ENCODE peak calls at places on chromosomes 5 and 9, in seven cellular contexts. V is body of pancreas, M is cardiac fibroblast, F is dorsolateral prefrontal cortex, I is GM12865, U is fibroblast of pulmonary artery, R is astrocyte of the cerebellum. L is an unnamed sample.

GRCh38 chr9:35136866-35137265 is 21.2 kb upstream of the ATOSB start:
- DNase-seq in V (no peak), M (no peak), F (no peak), I (no peak), U (peak; percentile 4), R (no peak), L (no peak)

GRCh38 chr5:93342563-93343061 is 238.4 kb downstream of the NR2F1-AS1 start:
- DNase-seq in V (no peak), M (no peak), F (no peak), I (peak; percentile 78), U (no peak), R (no peak), L (peak; percentile 40)

GRCh38 chr5:66814146-66814991 is 218.2 kb downstream of the MAST4 start:
- DNase-seq in V (peak; percentile 33), M (peak; percentile 76), F (no peak), I (peak; percentile 59), U (peak; percentile 76), R (peak; percentile 49), L (peak; percentile 51)

GRCh38 chr5:171681061-171681460 is 104.6 kb upstream of the SMIM23 start:
- DNase-seq in V (no peak), M (no peak), F (no peak), I (no peak), U (no peak), R (no peak), L (no peak)

GRCh38 chr9:94603259-94603776 is 9.7 kb upstream of the FBP2 start:
- DNase-seq in V (peak; percentile 75), M (peak; percentile 73), F (peak; percentile 67), I (peak; percentile 69), U (peak; percentile 83), R (peak; percentile 5), L (peak; percentile 92)

GRCh38 chr5:57532513-57533497 is 50.2 kb upstream of the ACTBL2 start:
- DNase-seq in V (no peak), M (peak; percentile 53), F (no peak), I (no peak), U (peak; percentile 29), R (no peak), L (peak; percentile 30)

GRCh38 chr9:95103385-95104087 is 214.0 kb downstream of the FANCC start:
- DNase-seq in V (no peak), M (no peak), F (no peak), I (no peak), U (no peak), R (no peak), L (no peak)

GRCh38 chr5:29005386-29005785 is 1967.0 kb upstream of the CDH9 start:
- DNase-seq in V (no peak), M (peak; percentile 0), F (no peak), I (no peak), U (no peak), R (no peak), L (no peak)

GRCh38 chr5:73722224-73722623 is 96.2 kb downstream of the ARHGEF28 start:
- DNase-seq in V (no peak), M (peak; percentile 28), F (no peak), I (no peak), U (peak; percentile 33), R (peak; percentile 29), L (peak; percentile 69)

GRCh38 chr5:157487358-157487757 is 27.3 kb downstream of the NIPAL4 start:
- DNase-seq in V (no peak), M (no peak), F (no peak), I (peak; percentile 74), U (no peak), R (no peak), L (no peak)

GRCh38 chr9:117772960-117773359 is 68.8 kb downstream of the TLR4 start:
- DNase-seq in V (no peak), M (peak; percentile 68), F (no peak), I (no peak), U (peak; percentile 11), R (no peak), L (peak; percentile 62)

GRCh38 chr9:125376261-125377226 is 114.9 kb downstream of the GAPVD1 start:
- DNase-seq in V (peak; percentile 50), M (no peak), F (no peak), I (no peak), U (no peak), R (no peak), L (no peak)

GRCh38 chr5:78591227-78591626 is 57.3 kb downstream of the LHFPL2 start:
- DNase-seq in V (no peak), M (peak; percentile 94), F (no peak), I (no peak), U (peak; percentile 85), R (no peak), L (peak; percentile 99)

GRCh38 chr5:123487298-123487697 is 24.7 kb upstream of the CSNK1G3 start:
- DNase-seq in V (no peak), M (peak; percentile 11), F (no peak), I (no peak), U (peak; percentile 34), R (no peak), L (peak; percentile 17)

GRCh38 chr5:82265052-82265451 is 13.1 kb downstream of the RPS23 start:
- DNase-seq in V (no peak), M (no peak), F (no peak), I (no peak), U (peak; percentile 50), R (peak; percentile 51), L (no peak)

GRCh38 chr5:43034591-43034968 is 5.5 kb downstream of the ANXA2R start:
- DNase-seq in V (no peak), M (peak; percentile 55), F (no peak), I (no peak), U (peak; percentile 76), R (no peak), L (peak; percentile 74)

GRCh38 chr5:125481506-125482455 is 735.3 kb upstream of the ZNF608 start:
- DNase-seq in V (no peak), M (no peak), F (no peak), I (no peak), U (no peak), R (no peak), L (peak; percentile 29)

GRCh38 chr5:62695274-62695673 is 116.7 kb downstream of the LRRC70 start:
- DNase-seq in V (no peak), M (no peak), F (no peak), I (no peak), U (no peak), R (no peak), L (no peak)

GRCh38 chr9:136686794-136687711 is at the start of gene AGPAT2:
- DNase-seq in V (peak; percentile 94), M (peak; percentile 41), F (no peak), I (peak; percentile 82), U (no peak), R (no peak), L (peak; percentile 60)

DNA sequence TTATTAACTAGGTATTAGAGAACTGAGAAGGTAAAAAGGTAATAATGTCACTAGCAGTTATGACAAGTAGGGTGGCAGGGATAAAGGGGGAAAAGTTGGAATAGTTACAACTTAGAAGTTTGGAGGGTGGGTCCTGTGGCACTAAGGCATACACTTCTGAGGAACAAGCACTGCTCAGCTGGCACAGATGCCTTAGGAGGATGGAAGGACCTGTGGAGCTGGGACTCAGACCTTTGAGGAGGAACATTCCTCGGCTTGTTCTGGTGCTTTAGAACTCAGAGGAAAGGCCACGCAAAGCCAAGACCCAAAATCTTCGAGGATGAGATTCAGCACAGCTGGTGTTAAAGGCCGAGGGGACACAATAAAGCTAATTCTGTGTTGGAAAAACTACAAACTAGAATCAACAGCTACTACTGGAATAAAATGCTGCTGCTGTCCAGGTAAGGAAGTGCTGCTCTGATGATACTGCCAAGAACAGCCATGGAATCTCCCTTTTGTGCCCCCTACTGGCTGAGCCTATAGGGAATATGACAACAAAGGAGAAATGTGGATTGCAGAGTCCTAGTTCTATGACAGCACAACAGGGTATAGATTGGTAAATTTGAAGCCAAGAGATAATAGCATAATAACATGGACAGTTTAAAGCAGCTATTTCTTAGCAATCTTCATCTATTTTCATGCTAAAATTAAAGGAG is 126.7 kb downstream of the SLC25A46 start:
- DNase-seq in V (no peak), M (peak; percentile 70), F (no peak), I (peak; percentile 55), U (peak; percentile 67), R (no peak), L (peak; percentile 37)
- TF ChIP-seq CTCF in V (no peak), M (peak; percentile 71), F (no peak), I (peak; percentile 59), U (peak; percentile 85), R (peak; percentile 59), L (peak; percentile 67)

DNA sequence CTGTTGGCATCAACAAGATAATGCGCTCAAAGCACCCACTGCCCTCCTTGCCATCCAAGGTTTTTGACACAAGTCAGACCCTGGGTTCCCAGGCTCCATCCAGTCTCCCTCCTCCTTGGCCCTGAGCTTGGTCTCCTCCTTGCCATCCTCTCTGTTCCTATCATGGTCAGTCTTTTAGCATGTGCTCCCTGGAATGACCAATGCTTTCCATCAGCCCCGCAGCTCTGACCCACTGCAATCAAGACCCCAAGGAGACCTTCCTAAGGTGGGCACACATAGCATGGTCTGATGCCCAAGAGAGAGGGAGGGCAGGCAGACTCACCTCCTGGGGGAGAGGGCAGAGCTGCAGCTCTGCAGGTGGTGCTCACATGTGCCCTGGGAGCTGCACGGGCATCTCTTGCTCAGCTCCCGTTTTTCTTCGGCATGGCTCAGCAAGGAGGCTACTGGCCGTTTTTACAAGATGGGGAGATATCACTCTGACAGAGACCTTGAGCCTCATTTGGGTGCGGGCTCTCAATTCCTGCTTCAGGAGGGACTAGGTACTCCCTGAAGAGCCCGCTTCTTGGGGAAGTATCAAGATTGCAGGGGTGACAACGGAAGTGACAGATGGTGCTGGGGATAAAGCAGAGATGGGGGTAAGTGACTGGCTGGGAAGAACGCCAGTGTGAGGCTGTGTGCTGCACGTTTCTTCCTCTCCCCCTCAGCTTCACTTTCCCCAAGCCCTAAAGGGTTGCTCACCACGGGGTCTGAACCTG is 3.3 kb downstream of the SEPTIN8 start:
- DNase-seq in V (no peak), M (no peak), F (no peak), I (no peak), U (no peak), R (no peak), L (no peak)
- H3K4me3 ChIP-seq in V (no peak overlapping the region), M (no peak overlapping the region), F (no peak overlapping the region), I (no peak overlapping the region), U (no peak overlapping the region), R (no peak overlapping the region), L (no peak overlapping the region)

DNA sequence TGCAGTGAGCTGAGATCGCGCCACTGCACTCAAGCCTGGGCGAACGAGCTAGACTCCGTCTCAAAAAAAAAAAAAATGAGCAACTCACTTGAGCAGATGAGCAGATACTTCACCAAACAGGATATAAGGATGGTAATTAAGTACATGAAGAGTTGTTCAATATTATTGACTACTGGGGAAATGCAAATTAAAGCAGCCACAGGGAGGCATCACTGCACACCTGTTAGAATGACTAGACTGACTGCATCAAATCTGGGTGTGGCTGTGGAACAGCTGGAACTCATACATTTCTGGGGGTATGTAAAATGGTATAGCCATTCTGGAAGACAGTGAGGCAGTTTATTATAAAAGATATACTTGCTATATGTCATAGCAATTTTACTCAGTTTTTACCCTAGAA is 93.0 kb downstream of the WNK2 start:
- DNase-seq in V (no peak), M (no peak), F (no peak), I (no peak), U (no peak), R (no peak), L (no peak)
- TF ChIP-seq CTCF in V (no peak), M (no peak), F (no peak), I (no peak), U (no peak), R (no peak), L (no peak)

DNA sequence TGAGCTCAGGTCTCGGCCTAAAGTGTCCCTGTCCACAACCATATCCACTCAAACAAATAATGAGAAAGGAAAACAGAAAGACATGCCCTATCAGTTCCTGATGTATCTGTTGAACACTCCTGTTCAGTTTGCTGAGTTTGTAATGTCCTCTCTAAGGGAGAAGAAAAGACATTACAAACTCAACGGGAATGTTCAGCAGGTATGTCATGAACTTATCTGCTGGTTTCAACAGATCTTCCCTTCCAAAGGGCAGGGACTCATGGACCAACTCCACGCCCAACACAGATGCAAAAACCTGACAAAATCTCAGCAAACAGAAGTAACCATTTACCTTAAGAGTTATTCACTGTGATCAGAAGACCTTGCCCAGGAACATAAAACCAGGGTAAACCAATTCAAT is 23.7 kb downstream of the BICD2 start:
- DNase-seq in V (no peak), M (no peak), F (no peak), I (no peak), U (no peak), R (no peak), L (no peak)
- H3K4me3 ChIP-seq in V (no peak overlapping the region), M (no peak overlapping the region), F (no peak overlapping the region), I (no peak overlapping the region), U (no peak overlapping the region), R (no peak overlapping the region), L (no peak overlapping the region)

L was measured in fibroblast of villous mesenchyme.